ENCODE peak calls at places on chromosomes 16 and 17, in ten cellular contexts. V, A, T, U, R, M, H, D, S and Q are unnamed samples.

GRCh38 chr17:13393841-13394710 is 207.7 kb downstream of the HS3ST3A1 start:
- DNase-seq in U (no peak), S (peak), D (no peak), T (no peak), R (no peak), V (no peak), H (no peak), A (peak), M (no peak), Q (no peak)

GRCh38 chr17:8745586-8746500 is 1.2 kb upstream of the CCDC42 start:
- DNase-seq in R (peak), U (no peak), V (peak), T (peak), D (peak), S (no peak), A (peak), H (peak), M (peak), Q (peak)

GRCh38 chr17:40545660-40546059 is 19.6 kb downstream of the CCR7 start:
- DNase-seq in A (no peak), S (no peak), M (no peak), T (no peak), D (no peak), R (no peak), U (no peak), V (no peak), H (no peak), Q (no peak)

GRCh38 chr16:82881517-82881916 is 254.7 kb downstream of the CDH13 start:
- DNase-seq in M (no peak), T (no peak), V (peak), D (no peak), R (no peak), A (peak), U (no peak), S (no peak), H (no peak), Q (no peak)

GRCh38 chr16:55323637-55324490 is at the start of gene IRX6:
- DNase-seq in R (no peak), M (no peak), S (peak), D (no peak), H (peak), A (peak), U (no peak), V (peak), T (no peak), Q (no peak)

GRCh38 chr16:49630783-49631182 is 225.1 kb downstream of the ZNF423 start:
- DNase-seq in S (no peak), R (no peak), A (no peak), U (no peak), D (no peak), T (no peak), H (no peak), V (no peak), M (no peak), Q (no peak)

GRCh38 chr16:47779201-47780016 is 318.3 kb downstream of the PHKB start:
- DNase-seq in T (no peak), S (no peak), V (no peak), A (peak), H (no peak), D (no peak), U (peak), R (no peak), M (no peak), Q (no peak)

GRCh38 chr17:27460196-27460725 is 4.0 kb downstream of the KSR1 start:
- DNase-seq in S (no peak), U (no peak), R (no peak), D (no peak), H (no peak), T (no peak), M (no peak), V (no peak), A (no peak), Q (no peak)

GRCh38 chr17:51000835-51001638 is 119.6 kb downstream of the SPAG9 start:
- DNase-seq in V (peak), S (peak), T (no peak), A (peak), U (no peak), D (peak), M (no peak), R (peak), H (no peak), Q (peak)

GRCh38 chr17:46003907-46004748 is 5.1 kb downstream of the STH start:
- DNase-seq in U (peak), S (no peak), A (peak), R (no peak), H (no peak), M (no peak), T (no peak), V (peak), D (peak), Q (no peak)

GRCh38 chr17:731943-732787 is at the start of gene TLCD3A:
- DNase-seq in R (peak), H (peak), T (no peak), D (peak), U (no peak), M (peak), A (peak), S (no peak), V (peak), Q (peak)

GRCh38 chr17:68293490-68294195 is 2.3 kb downstream of the ARSG start:
- DNase-seq in H (no peak), D (no peak), T (no peak), V (no peak), M (no peak), U (no peak), A (no peak), R (no peak), S (no peak), Q (no peak)

GRCh38 chr17:4881761-4882555 is 17.4 kb upstream of the C17orf107 start:
- DNase-seq in M (peak), V (peak), D (peak), U (peak), A (peak), R (peak), H (peak), T (peak), S (no peak), Q (no peak)

GRCh38 chr17:68519911-68520310 is 7.7 kb downstream of the PRKAR1A start:
- DNase-seq in R (no peak), D (no peak), S (no peak), M (no peak), V (no peak), H (no peak), T (no peak), U (no peak), A (peak), Q (no peak)

GRCh38 chr16:22705799-22706198 is 108.2 kb upstream of the HS3ST2 start:
- DNase-seq in D (no peak), S (no peak), T (no peak), H (no peak), M (no peak), U (no peak), V (no peak), R (no peak), A (no peak), Q (no peak)

GRCh38 chr17:80260791-80261158 is at the start of gene RNF213:
- DNase-seq in D (peak), M (peak), H (peak), U (no peak), A (peak), R (no peak), V (peak), T (no peak), S (no peak), Q (peak)

GRCh38 chr16:87463722-87464690 is 28.8 kb downstream of the ZCCHC14 start:
- DNase-seq in D (no peak), M (no peak), V (no peak), H (no peak), A (peak), R (no peak), U (no peak), T (no peak), S (peak), Q (no peak)

GRCh38 chr17:48389903-48390302 is 40.1 kb downstream of the SKAP1 start:
- DNase-seq in M (no peak), R (no peak), D (no peak), T (no peak), S (no peak), H (no peak), A (no peak), U (no peak), V (no peak), Q (no peak)